ENCODE peak calls at places on chromosomes 5 and 9, in five cellular contexts. R, U, I, P and B are unnamed samples. For H3K9me3 and H3K4me1, the result is how much of the 10 kb centered on the place peaks cover.

GRCh38 chr9:80707120-80707519 is 982.2 kb downstream of the TLE1 start:
- DNase-seq in R (no peak), U (no peak), I (no peak), P (no peak), B (no peak)

GRCh38 chr5:103505581-103506305 is 56.8 kb downstream of the NUDT12 start:
- DNase-seq in R (no peak), U (no peak), I (peak), P (no peak), B (no peak)

GRCh38 chr9:90916147-90916734 is 114.6 kb downstream of the SYK start:
- DNase-seq in R (no peak), U (no peak), I (peak), P (no peak), B (no peak)

GRCh38 chr9:87535817-87536539 is 38.3 kb downstream of the DAPK1 start:
- DNase-seq in R (peak), U (no peak), I (no peak), P (no peak), B (no peak)

GRCh38 chr9:79209012-79209411 is 362.8 kb upstream of the TLE4 start:
- DNase-seq in R (no peak), U (no peak), I (no peak), P (no peak), B (no peak)

GRCh38 chr5:135310328-135310989 is 88.6 kb downstream of the MACROH2A1 start:
- DNase-seq in R (no peak), U (no peak), I (peak), P (no peak), B (no peak)

GRCh38 chr5:101103874-101104273 is 200.8 kb upstream of the ST8SIA4 start:
- DNase-seq in R (no peak), U (no peak), I (no peak), P (no peak), B (no peak)

GRCh38 chr9:90038778-90039177 is 434.0 kb downstream of the GADD45G start:
- DNase-seq in R (no peak), U (peak), I (no peak), P (no peak), B (no peak)

GRCh38 chr9:23123048-23123632 is 676.5 kb downstream of the DMRTA1 start:
- DNase-seq in R (peak), U (peak), I (peak), P (peak), B (no peak)

GRCh38 chr9:85723220-85723619 is 18.5 kb downstream of the AGTPBP1 start:
- DNase-seq in R (peak), U (peak), I (no peak), P (no peak), B (no peak)

GRCh38 chr5:181088289-181088688 is 42.7 kb downstream of the OR2V1 start:
- DNase-seq in R (peak), U (peak), I (no peak), P (no peak), B (no peak)

GRCh38 chr9:92035146-92035545 is 80.1 kb downstream of the SPTLC1 start:
- DNase-seq in R (no peak), U (no peak), I (peak), P (no peak), B (no peak)

GRCh38 chr5:30808996-30809395 is 384.5 kb upstream of the CDH6 start:
- DNase-seq in R (no peak), U (peak), I (no peak), P (no peak), B (no peak)

GRCh38 chr5:168960492-168960891 is 340.4 kb downstream of the SLIT3 start:
- DNase-seq in R (no peak), U (no peak), I (no peak), P (no peak), B (no peak)

GRCh38 chr9:91298304-91298703 is 63.4 kb downstream of the AUH start:
- DNase-seq in R (no peak), U (no peak), I (no peak), P (no peak), B (no peak)

GRCh38 chr9:82284758-82285157 is 296.2 kb downstream of the SPATA31D1 start:
- DNase-seq in R (no peak), U (no peak), I (no peak), P (no peak), B (no peak)

GRCh38 chr5:169702726-169703481 is 65.8 kb downstream of the DOCK2 start:
- DNase-seq in R (no peak), U (peak), I (peak), P (peak), B (no peak)

GRCh38 chr5:96565843-96566242 is 96.3 kb upstream of the CAST start:
- DNase-seq in R (no peak), U (peak), I (peak), P (peak), B (no peak)

GRCh38 chr5:56986631-56986957 is 34.7 kb upstream of the MIER3 start:
- DNase-seq in R (no peak), U (no peak), I (no peak), P (no peak), B (no peak)

GRCh38 chr5:858726-859125 is 7.9 kb upstream of the ZDHHC11 start:
- DNase-seq in R (no peak), U (no peak), I (no peak), P (no peak), B (peak)
- H3K9ac ChIP-seq in R (no peak), U (no peak), I (no peak), P (no peak), B (no peak)

GRCh38 chr5:25964009-25964372 is 1074.4 kb downstream of the CDH9 start:
- DNase-seq in R (no peak), U (no peak), I (no peak), P (no peak), B (no peak)
- H3K9me3 ChIP-seq in R (under half), U (under half), I (under half), P (under half), B (under half)

GRCh38 chr5:119270955-119271757 is 84.7 kb upstream of the TNFAIP8 start:
- DNase-seq in R (no peak), U (no peak), I (peak), P (no peak), B (no peak)
- H3K4me1 ChIP-seq in R (under half), U (under half), I (under half), P (under half), B (under half)

DNA sequence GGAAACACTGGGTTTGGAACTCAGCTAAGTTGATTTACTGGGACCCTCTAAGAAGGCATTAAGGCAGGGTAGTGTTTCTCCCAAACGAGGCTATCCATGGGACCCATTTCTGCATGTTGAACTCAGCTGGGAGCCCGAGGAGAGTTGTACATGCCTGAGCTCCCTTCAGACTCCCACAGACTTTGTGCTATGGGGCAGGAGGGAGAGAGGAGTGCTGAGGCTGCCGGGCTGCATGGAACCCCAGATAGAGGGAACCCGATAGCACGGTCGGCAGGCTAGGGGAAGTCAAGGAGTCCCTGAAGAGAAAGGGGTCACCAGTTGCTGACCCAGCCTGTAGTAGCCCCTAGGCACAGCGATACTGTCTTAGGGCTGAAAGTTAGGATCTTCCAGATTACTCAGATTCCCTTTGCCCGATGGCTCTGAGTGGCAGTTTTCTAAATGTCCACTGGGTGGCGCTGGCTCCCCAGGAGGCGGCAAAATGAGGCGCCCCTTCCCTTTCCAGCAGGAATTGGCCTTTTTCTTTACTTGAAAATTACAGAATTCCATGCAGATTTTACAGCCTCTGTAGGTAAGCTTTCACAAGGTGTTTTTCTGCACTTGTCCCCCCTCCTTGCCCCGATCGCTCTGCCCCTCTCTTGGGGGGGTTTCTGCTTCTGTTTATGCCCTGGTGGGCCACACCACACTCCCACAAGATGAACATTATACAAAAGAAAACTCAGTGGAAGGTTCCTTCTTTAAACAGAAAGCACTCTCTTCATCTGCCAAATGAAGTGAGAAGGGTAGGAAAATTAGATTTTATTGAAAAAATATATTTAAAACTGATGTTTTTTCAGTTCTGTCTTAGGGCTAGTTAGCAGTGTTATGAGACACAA is 17.8 kb downstream of the NANS start:
- DNase-seq in R (peak), U (peak), I (peak), P (peak), B (no peak)
- H3K9ac ChIP-seq in R (no peak), U (no peak), I (peak), P (no peak), B (no peak)

GRCh38 chr5:140780512-140780911 is 5.4 kb upstream of the PCDHA1 start:
- DNase-seq in R (no peak), U (no peak), I (no peak), P (no peak), B (no peak)
- H3K9me3 ChIP-seq in R (under half), U (under half), I (half or more), P (under half), B (under half)

DNA sequence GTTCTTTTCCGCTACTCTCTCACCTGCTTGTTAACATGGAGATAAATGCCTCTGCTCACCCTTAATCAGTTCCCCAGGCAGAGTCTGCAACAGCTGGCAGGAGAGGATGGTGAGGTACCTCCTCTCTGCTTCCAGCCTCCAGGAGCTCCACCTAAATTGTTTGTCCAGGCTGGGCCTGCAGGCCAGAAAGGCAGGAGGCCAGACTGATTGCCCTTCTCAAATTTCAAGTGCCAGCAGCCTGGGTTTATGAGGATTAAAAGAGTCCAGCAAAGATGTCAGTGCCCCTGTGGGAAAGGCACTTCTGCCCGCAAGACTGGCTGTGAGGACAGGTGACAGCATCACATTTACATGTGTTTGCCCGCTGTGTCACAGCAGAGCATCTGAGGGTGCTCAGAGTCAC is 19.8 kb downstream of the CORO2A start:
- DNase-seq in R (peak), U (peak), I (no peak), P (no peak), B (no peak)
- H3K4me1 ChIP-seq in R (under half), U (under half), I (under half), P (under half), B (under half)

DNA sequence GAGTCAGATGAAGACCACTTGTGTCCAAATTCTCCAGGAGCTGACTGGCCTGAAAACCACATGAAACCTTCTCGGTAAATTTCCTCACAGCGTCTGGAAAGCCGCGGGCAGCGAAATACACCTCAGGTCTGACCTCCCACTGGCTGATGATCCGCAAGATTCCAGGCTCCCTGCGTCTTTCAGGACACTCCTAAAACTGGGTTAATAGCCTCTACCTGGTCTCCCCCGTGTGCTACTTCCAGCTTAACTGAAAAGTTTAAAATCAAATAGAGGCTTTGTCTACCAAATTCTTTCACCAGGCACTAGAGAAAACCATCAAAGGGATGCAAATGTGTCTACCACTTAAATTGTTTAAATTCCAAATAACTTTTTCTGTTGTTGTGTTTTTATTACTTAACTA is 312.6 kb downstream of the DRD1 start:
- DNase-seq in R (peak), U (no peak), I (no peak), P (no peak), B (no peak)
- H3K9ac ChIP-seq in R (no peak), U (no peak), I (no peak), P (no peak), B (no peak)